ENCODE peak calls at places on chromosome 6, in eight cellular contexts. S is K562, Q is ovary, D is gastrocnemius medialis, C is NCI-H345, Z is cardiac muscle cell, P is amygdala, H is Panc1. M is an unnamed sample.

GRCh38 chr6:71294121-71294523 is 5.5 kb downstream of the OGFRL1 start:
- DNase-seq in S (no peak), Q (no peak), D (no peak), C (no peak), Z (no peak), P (no peak), H (no peak), M (no peak)

GRCh38 chr6:39214846-39215639 is 14.2 kb downstream of the KCNK5 start:
- DNase-seq in S (no peak), Q (no peak), D (no peak), C (no peak), Z (no peak), P (no peak), H (no peak), M (no peak)

GRCh38 chr6:89120371-89120770 is 2.5 kb upstream of the SRSF12 start:
- DNase-seq in S (no peak), Q (no peak), D (no peak), C (no peak), Z (no peak), P (no peak), H (no peak), M (no peak)

GRCh38 chr6:56842602-56843475 is 112.1 kb upstream of the BEND6 start:
- DNase-seq in S (no peak), Q (peak), D (peak), C (peak), Z (peak), P (no peak), H (no peak), M (peak)

GRCh38 chr6:133606833-133607232 is 282.1 kb upstream of the TCF21 start:
- DNase-seq in S (no peak), Q (no peak), D (no peak), C (no peak), Z (no peak), P (no peak), H (no peak), M (no peak)

GRCh38 chr6:56356431-56356830 is 109.1 kb upstream of the COL21A1 start:
- DNase-seq in S (no peak), Q (no peak), D (no peak), C (no peak), Z (no peak), P (no peak), H (no peak), M (no peak)

GRCh38 chr6:14681699-14682487 is 564.0 kb upstream of the JARID2 start:
- DNase-seq in S (no peak), Q (no peak), D (no peak), C (no peak), Z (no peak), P (no peak), H (no peak), M (no peak)

GRCh38 chr6:169722362-169723199 is 1.7 kb downstream of the PHF10 start:
- DNase-seq in S (peak), Q (peak), D (no peak), C (peak), Z (peak), P (peak), H (no peak), M (peak)

GRCh38 chr6:121573466-121573865 is 138.0 kb downstream of the GJA1 start:
- DNase-seq in S (no peak), Q (no peak), D (no peak), C (no peak), Z (no peak), P (no peak), H (no peak), M (no peak)

GRCh38 chr6:7505196-7505699 is 36.2 kb upstream of the DSP start:
- DNase-seq in S (no peak), Q (no peak), D (no peak), C (peak), Z (peak), P (peak), H (peak), M (peak)

GRCh38 chr6:14316911-14317535 is 199.5 kb downstream of the CD83 start:
- DNase-seq in S (no peak), Q (no peak), D (no peak), C (no peak), Z (no peak), P (no peak), H (no peak), M (no peak)

GRCh38 chr6:157715766-157716171 is 107.3 kb upstream of the SNX9 start:
- DNase-seq in S (no peak), Q (peak), D (peak), C (no peak), Z (no peak), P (no peak), H (no peak), M (no peak)

GRCh38 chr6:52587001-52587400 is 10.1 kb upstream of the TRAM2 start:
- DNase-seq in S (no peak), Q (no peak), D (no peak), C (no peak), Z (no peak), P (no peak), H (no peak), M (no peak)

GRCh38 chr6:22306741-22307466 is 10.1 kb upstream of the PRL start:
- DNase-seq in S (no peak), Q (no peak), D (no peak), C (no peak), Z (no peak), P (no peak), H (no peak), M (no peak)

GRCh38 chr6:140846518-140847277 is 1286.0 kb upstream of the GJE1 start:
- DNase-seq in S (no peak), Q (no peak), D (no peak), C (no peak), Z (no peak), P (no peak), H (no peak), M (no peak)

GRCh38 chr6:33976425-33977360 is 169.2 kb downstream of the GRM4 start:
- DNase-seq in S (no peak), Q (no peak), D (no peak), C (no peak), Z (no peak), P (no peak), H (no peak), M (no peak)

GRCh38 chr6:134245041-134245440 is 72.9 kb downstream of the SGK1 start:
- DNase-seq in S (no peak), Q (peak), D (no peak), C (no peak), Z (no peak), P (no peak), H (no peak), M (no peak)

GRCh38 chr6:11271637-11272036 is 39.2 kb upstream of the NEDD9 start:
- DNase-seq in S (no peak), Q (no peak), D (no peak), C (no peak), Z (no peak), P (no peak), H (no peak), M (no peak)

GRCh38 chr6:132972254-132972653 is 157.9 kb downstream of the RPS12 start:
- DNase-seq in S (no peak), Q (no peak), D (no peak), C (no peak), Z (no peak), P (no peak), H (no peak), M (no peak)

GRCh38 chr6:12324096-12324495 is 33.9 kb downstream of the EDN1 start:
- DNase-seq in S (no peak), Q (no peak), D (no peak), C (no peak), Z (no peak), P (no peak), H (no peak), M (no peak)

M was measured in head of caudate nucleus.